ENCODE peak calls at places on chromosomes 12 and 14, in five cellular contexts. One of them, this sample, is unnamed.

GRCh38 chr14:80978403-80978802 is 23.0 kb downstream of the TSHR start:
- DNase-seq in HepG2: no peak
- DNase-seq in GM12878: no peak
- DNase-seq in K562: no peak
- DNase-seq in A549: no peak
- DNase-seq in this sample: no peak

GRCh38 chr14:22994762-22995275 is 12.5 kb upstream of the AJUBA start:
- DNase-seq in HepG2: peak; percentile 67
- DNase-seq in K562: peak; percentile 74
- DNase-seq in A549: peak; percentile 41
- DNase-seq in GM12878: no peak
- DNase-seq in this sample: peak; percentile 32

GRCh38 chr14:37213016-37213415 is 15.3 kb downstream of the MIPOL1 start:
- DNase-seq in HepG2: no peak
- DNase-seq in A549: no peak
- DNase-seq in GM12878: no peak
- DNase-seq in K562: no peak
- DNase-seq in this sample: no peak

GRCh38 chr14:21965042-21965441 is 291.4 kb upstream of the OR4E1 start:
- DNase-seq in A549: no peak
- DNase-seq in K562: no peak
- DNase-seq in HepG2: no peak
- DNase-seq in GM12878: no peak
- DNase-seq in this sample: no peak

GRCh38 chr14:55721353-55721752 is 141.3 kb downstream of the KTN1 start:
- DNase-seq in HepG2: no peak
- DNase-seq in A549: no peak
- DNase-seq in GM12878: no peak
- DNase-seq in K562: no peak
- DNase-seq in this sample: no peak

GRCh38 chr14:77549451-77549850 is 50.8 kb upstream of the ISM2 start:
- DNase-seq in GM12878: no peak
- DNase-seq in HepG2: no peak
- DNase-seq in K562: no peak
- DNase-seq in A549: no peak
- DNase-seq in this sample: no peak

GRCh38 chr14:100408350-100409015 is 85.3 kb downstream of the SLC25A47 start:
- DNase-seq in HepG2: no peak
- DNase-seq in K562: peak; percentile 81
- DNase-seq in A549: peak; percentile 80
- DNase-seq in GM12878: no peak
- DNase-seq in this sample: no peak

GRCh38 chr14:80546056-80546854 is 335.0 kb upstream of the DIO2 start:
- DNase-seq in A549: no peak
- DNase-seq in K562: no peak
- DNase-seq in GM12878: no peak
- DNase-seq in HepG2: no peak
- DNase-seq in this sample: no peak

GRCh38 chr12:8697120-8697475 is 693 bp upstream of the RIMKLB start:
- DNase-seq in K562: peak; percentile 50
- DNase-seq in HepG2: no peak
- DNase-seq in GM12878: no peak
- DNase-seq in A549: no peak
- DNase-seq in this sample: no peak

GRCh38 chr12:6996040-6996441 is 22.2 kb downstream of the LPCAT3 start:
- DNase-seq in HepG2: peak; percentile 63
- DNase-seq in GM12878: no peak
- DNase-seq in K562: peak; percentile 61
- DNase-seq in A549: no peak
- DNase-seq in this sample: no peak

GRCh38 chr12:120276734-120277133 is 11.2 kb upstream of the PXN start:
- DNase-seq in K562: no peak
- DNase-seq in HepG2: peak; percentile 23
- DNase-seq in A549: no peak
- DNase-seq in GM12878: no peak
- DNase-seq in this sample: no peak

GRCh38 chr14:68794130-68794855 is 1.4 kb upstream of the ZFP36L1 start:
- DNase-seq in K562: peak; percentile 65
- DNase-seq in HepG2: peak; percentile 74
- DNase-seq in A549: no peak
- DNase-seq in GM12878: no peak
- DNase-seq in this sample: peak; percentile 37

GRCh38 chr12:118059645-118060275 is 1.2 kb downstream of the WSB2 start:
- DNase-seq in A549: no peak
- DNase-seq in K562: no peak
- DNase-seq in GM12878: no peak
- DNase-seq in HepG2: no peak
- DNase-seq in this sample: no peak

GRCh38 chr12:88903333-88903732 is 323.1 kb upstream of the KITLG start:
- DNase-seq in A549: no peak
- DNase-seq in HepG2: no peak
- DNase-seq in K562: no peak
- DNase-seq in GM12878: no peak
- DNase-seq in this sample: no peak

GRCh38 chr14:95993768-95994592 is 45.2 kb upstream of the C14orf132 start:
- DNase-seq in K562: peak; percentile 50
- DNase-seq in A549: peak; percentile 41
- DNase-seq in GM12878: peak; percentile 17
- DNase-seq in HepG2: peak; percentile 39
- DNase-seq in this sample: no peak

GRCh38 chr12:120962487-120963054 is 15.8 kb upstream of the HNF1A start:
- DNase-seq in HepG2: no peak
- DNase-seq in A549: no peak
- DNase-seq in GM12878: no peak
- DNase-seq in K562: no peak
- DNase-seq in this sample: no peak

GRCh38 chr14:58620011-58620410 is 17.8 kb upstream of the DACT1 start:
- DNase-seq in GM12878: no peak
- DNase-seq in K562: no peak
- DNase-seq in A549: no peak
- DNase-seq in HepG2: no peak
- DNase-seq in this sample: no peak

GRCh38 chr12:128724468-128725046 is 99.2 kb downstream of the SLC15A4 start:
- DNase-seq in GM12878: no peak
- DNase-seq in K562: no peak
- DNase-seq in A549: no peak
- DNase-seq in HepG2: no peak
- DNase-seq in this sample: no peak

GRCh38 chr12:13179159-13180074 is 17.1 kb upstream of the EMP1 start:
- DNase-seq in K562: no peak
- DNase-seq in HepG2: no peak
- DNase-seq in A549: peak; percentile 33
- DNase-seq in GM12878: no peak
- DNase-seq in this sample: peak; percentile 68

GRCh38 chr14:87241018-87241779 is 751.8 kb downstream of the GALC start:
- DNase-seq in HepG2: no peak
- DNase-seq in GM12878: no peak
- DNase-seq in K562: no peak
- DNase-seq in A549: no peak
- DNase-seq in this sample: no peak

GRCh38 chr12:13195848-13196301 is 651 bp upstream of the EMP1 start:
- DNase-seq in K562: no peak
- DNase-seq in A549: no peak
- DNase-seq in HepG2: no peak
- DNase-seq in GM12878: no peak
- DNase-seq in this sample: no peak

GRCh38 chr12:75908961-75909699 is 122.4 kb downstream of the PHLDA1 start:
- DNase-seq in A549: no peak
- DNase-seq in HepG2: peak; percentile 27
- DNase-seq in K562: no peak
- DNase-seq in GM12878: no peak
- DNase-seq in this sample: no peak

GRCh38 chr12:104694711-104695110 is 238.0 kb downstream of the CHST11 start:
- DNase-seq in GM12878: no peak
- DNase-seq in HepG2: no peak
- DNase-seq in A549: no peak
- DNase-seq in K562: no peak
- DNase-seq in this sample: no peak
- TF ChIP-seq ESRRA in GM12878: no peak
- TF ChIP-seq ESRRA in HepG2: no peak
- TF ChIP-seq ESRRA in A549: no peak
- TF ChIP-seq ESRRA in K562: no peak
- TF ChIP-seq ESRRA in this sample: no peak

DNA sequence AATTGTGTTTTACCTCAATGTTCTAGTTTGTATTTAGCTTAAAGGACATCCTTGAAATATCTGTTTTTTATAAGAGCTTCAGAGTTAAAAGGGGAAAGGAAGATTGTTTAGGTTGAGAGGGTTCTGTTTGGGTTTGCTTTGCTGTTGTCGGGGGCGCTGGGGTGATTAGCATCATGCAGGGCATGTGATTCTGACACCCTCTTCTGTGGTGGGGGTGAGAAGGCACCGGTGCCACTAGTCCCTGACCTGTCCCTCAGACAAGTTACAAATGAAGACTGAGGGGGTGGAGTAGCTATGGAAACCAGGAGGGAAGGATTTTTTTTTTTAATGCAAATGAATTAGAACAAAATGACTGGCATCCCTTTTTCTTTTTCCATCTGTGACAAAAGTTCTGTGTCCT is 291.3 kb downstream of the RPAP3 start:
- DNase-seq in HepG2: no peak
- DNase-seq in A549: no peak
- DNase-seq in GM12878: no peak
- DNase-seq in K562: no peak
- DNase-seq in this sample: no peak
- TF ChIP-seq MAX in HepG2: no peak
- TF ChIP-seq MAX in A549: no peak
- TF ChIP-seq MAX in GM12878: no peak
- TF ChIP-seq MAX in K562: no peak
- TF ChIP-seq MAX in this sample: no peak

GRCh38 chr14:92601757-92602417 is 88.3 kb downstream of the RIN3 start:
- DNase-seq in GM12878: no peak
- DNase-seq in K562: no peak
- DNase-seq in HepG2: no peak
- DNase-seq in A549: no peak
- DNase-seq in this sample: no peak

GRCh38 chr14:92601131-92601710 is 87.6 kb downstream of the RIN3 start:
- DNase-seq in GM12878: no peak
- DNase-seq in A549: no peak
- DNase-seq in K562: no peak
- DNase-seq in HepG2: no peak
- DNase-seq in this sample: no peak

GRCh38 chr14:92598549-92598905 is 84.9 kb downstream of the RIN3 start:
- DNase-seq in GM12878: no peak
- DNase-seq in A549: no peak
- DNase-seq in K562: no peak
- DNase-seq in HepG2: no peak
- DNase-seq in this sample: no peak

GRCh38 chr14:92599786-92600185 is 86.2 kb downstream of the RIN3 start:
- DNase-seq in K562: no peak
- DNase-seq in GM12878: no peak
- DNase-seq in HepG2: no peak
- DNase-seq in A549: no peak
- DNase-seq in this sample: no peak

DNA sequence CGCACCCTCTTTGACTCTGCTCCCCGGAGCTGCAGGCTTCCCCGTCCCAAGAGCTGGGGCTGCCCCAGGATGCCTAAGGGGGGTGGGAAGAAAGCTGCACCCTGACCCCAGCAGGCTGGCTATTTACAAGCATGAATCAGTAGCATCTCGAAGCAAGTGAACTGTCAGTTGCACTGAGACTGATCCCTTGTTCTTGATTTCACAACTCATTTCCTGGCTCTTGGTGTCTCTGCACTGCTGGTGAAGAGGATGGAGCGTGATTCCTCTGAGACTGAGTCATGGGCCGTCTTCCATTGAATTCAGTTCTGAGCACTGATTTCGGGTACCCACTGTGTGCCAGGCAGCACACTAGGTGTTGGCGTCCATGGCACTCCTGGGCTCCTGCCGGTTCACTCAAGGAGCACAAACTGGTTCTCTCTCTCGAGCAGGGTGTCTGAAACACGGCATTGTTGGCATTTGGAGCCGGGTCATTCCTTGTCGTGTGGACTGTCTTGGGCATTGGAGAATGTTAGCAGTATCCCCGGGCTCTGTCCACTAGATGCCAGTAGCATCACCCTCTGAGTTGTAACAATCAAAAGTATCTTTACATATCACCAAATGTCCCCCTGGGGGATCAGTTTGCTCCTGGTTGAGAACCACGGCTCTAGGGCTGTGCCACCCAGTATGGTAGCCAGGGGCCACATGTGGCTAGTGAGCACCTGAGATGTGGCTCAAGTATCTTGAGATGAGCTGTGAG is 86.9 kb downstream of the RIN3 start:
- DNase-seq in HepG2: no peak
- DNase-seq in A549: peak; percentile 66
- DNase-seq in GM12878: no peak
- DNase-seq in K562: no peak
- DNase-seq in this sample: no peak
- TF ChIP-seq ESRRA in HepG2: no peak
- TF ChIP-seq ESRRA in A549: no peak
- TF ChIP-seq ESRRA in GM12878: no peak
- TF ChIP-seq ESRRA in K562: no peak
- TF ChIP-seq ESRRA in this sample: no peak

GRCh38 chr14:61147898-61148549 is 133.1 kb downstream of the TMEM30B start:
- DNase-seq in A549: no peak
- DNase-seq in HepG2: peak; percentile 57
- DNase-seq in GM12878: no peak
- DNase-seq in K562: no peak
- DNase-seq in this sample: no peak
- TF ChIP-seq MAX in A549: no peak
- TF ChIP-seq MAX in HepG2: no peak
- TF ChIP-seq MAX in GM12878: no peak
- TF ChIP-seq MAX in K562: no peak
- TF ChIP-seq MAX in this sample: no peak

GRCh38 chr12:102596016-102596415 is 115.7 kb upstream of the IGF1 start:
- DNase-seq in K562: no peak
- DNase-seq in A549: no peak
- DNase-seq in HepG2: no peak
- DNase-seq in GM12878: no peak
- DNase-seq in this sample: no peak
- TF ChIP-seq ESRRA in K562: no peak
- TF ChIP-seq ESRRA in A549: no peak
- TF ChIP-seq ESRRA in HepG2: no peak
- TF ChIP-seq ESRRA in GM12878: no peak
- TF ChIP-seq ESRRA in this sample: no peak

This sample was measured in WTC11.